ENCODE peak calls at places on chromosomes 13 and 19, in five cellular contexts. M, R, L, X and W are unnamed samples.

GRCh38 chr19:55637534-55637933 is 3.3 kb upstream of the ZNF580 start:
- DNase-seq in M (no peak), R (no peak), L (no peak), X (no peak), W (no peak)

GRCh38 chr13:20686863-20687579 is 16.5 kb upstream of the IL17D start:
- DNase-seq in M (peak), R (no peak), L (no peak), X (no peak), W (no peak)

GRCh38 chr19:13277104-13277809 is 127.0 kb downstream of the IER2 start:
- DNase-seq in M (peak), R (peak), L (peak), X (peak), W (peak)

GRCh38 chr19:31356587-31357314 is 7.5 kb upstream of the TSHZ3 start:
- DNase-seq in M (no peak), R (no peak), L (peak), X (peak), W (no peak)

GRCh38 chr19:56837492-56837891 is 3.0 kb downstream of the PEG3 start:
- DNase-seq in M (peak), R (peak), L (no peak), X (peak), W (no peak)

GRCh38 chr13:101397742-101398141 is 18.6 kb downstream of the NALCN start:
- DNase-seq in M (peak), R (no peak), L (no peak), X (no peak), W (no peak)

GRCh38 chr19:15672580-15673175 is at the start of gene CYP4F12:
- DNase-seq in M (no peak), R (no peak), L (no peak), X (no peak), W (peak)

GRCh38 chr13:46315491-46316075 is 71.5 kb downstream of the RUBCNL start:
- DNase-seq in M (no peak), R (no peak), L (peak), X (no peak), W (no peak)

GRCh38 chr19:44344255-44344654 is 12.2 kb downstream of the ZNF112 start:
- DNase-seq in M (no peak), R (no peak), L (no peak), X (peak), W (no peak)

GRCh38 chr13:27341616-27342015 is 71.0 kb downstream of the RASL11A start:
- DNase-seq in M (no peak), R (no peak), L (no peak), X (no peak), W (no peak)

GRCh38 chr13:27338207-27338606 is 67.6 kb downstream of the RASL11A start:
- DNase-seq in M (no peak), R (no peak), L (no peak), X (no peak), W (no peak)

GRCh38 chr13:27336005-27336673 is 65.5 kb downstream of the RASL11A start:
- DNase-seq in M (peak), R (no peak), L (no peak), X (no peak), W (no peak)

GRCh38 chr13:27338816-27339215 is 68.2 kb downstream of the RASL11A start:
- DNase-seq in M (no peak), R (no peak), L (peak), X (no peak), W (no peak)

DNA sequence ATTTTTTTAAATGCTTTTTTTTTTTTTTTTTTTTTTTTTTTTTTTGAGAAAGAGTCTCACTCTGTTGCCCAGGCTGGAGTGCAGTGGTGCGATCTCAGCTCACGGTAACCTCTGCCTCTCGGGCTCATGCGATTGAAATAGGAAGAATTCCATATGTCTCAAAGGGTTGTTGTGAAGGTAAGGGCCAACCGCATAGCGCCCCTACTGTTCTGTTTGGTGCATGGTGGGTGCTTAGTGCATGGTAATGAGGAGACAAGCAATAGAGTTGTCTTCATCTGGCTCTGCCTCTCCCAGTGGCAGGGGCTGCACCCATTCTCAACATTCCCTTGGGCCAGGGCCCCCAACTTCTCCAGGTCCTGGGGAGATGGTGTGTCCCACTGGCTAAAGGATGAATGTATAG is 68.7 kb downstream of the RASL11A start:
- DNase-seq in M (peak), R (no peak), L (peak), X (peak), W (peak)
- TF ChIP-seq CTCF in M (peak), R (no peak), L (peak), X (peak), W (peak)

GRCh38 chr13:110390572-110390971 is 83.5 kb downstream of the COL4A2 start:
- DNase-seq in M (peak), R (no peak), L (no peak), X (no peak), W (no peak)

GRCh38 chr13:110382830-110383229 is 75.7 kb downstream of the COL4A2 start:
- DNase-seq in M (no peak), R (no peak), L (no peak), X (no peak), W (no peak)

GRCh38 chr13:110391273-110391672 is 84.2 kb downstream of the COL4A2 start:
- DNase-seq in M (peak), R (no peak), L (no peak), X (no peak), W (no peak)

GRCh38 chr13:110388141-110388943 is 81.3 kb downstream of the COL4A2 start:
- DNase-seq in M (peak), R (no peak), L (no peak), X (no peak), W (no peak)

GRCh38 chr13:110387451-110388140 is 80.5 kb downstream of the COL4A2 start:
- DNase-seq in M (peak), R (no peak), L (no peak), X (peak), W (no peak)
- TF ChIP-seq CTCF in M (no peak), R (no peak), L (no peak), X (no peak), W (no peak)

GRCh38 chr13:112249644-112250610 is 126.2 kb upstream of the SPACA7 start:
- DNase-seq in M (no peak), R (no peak), L (no peak), X (no peak), W (no peak)
- TF ChIP-seq CTCF in M (no peak), R (no peak), L (no peak), X (no peak), W (no peak)

GRCh38 chr13:56752630-56753029 is 388.1 kb upstream of the PRR20A start:
- DNase-seq in M (no peak), R (no peak), L (peak), X (no peak), W (no peak)

GRCh38 chr13:56755181-56755580 is 385.5 kb upstream of the PRR20A start:
- DNase-seq in M (no peak), R (no peak), L (peak), X (no peak), W (no peak)
- TF ChIP-seq CTCF in M (no peak), R (no peak), L (no peak), X (no peak), W (no peak)